ENCODE peak calls at places on chromosome 9, in nine cellular contexts. O is CD4-positive, alpha-beta T cell; K is activated T-helper 1 cell treated with Interleukin-2 at 50 U/mL for 16 hours; M is HCT116; D is suprapubic skin; Q is adipocyte; T is iPS DF 6.9; R is hippocampal formation; S is left lung. P is an unnamed sample.

GRCh38 chr9:125747765-125748510 is 765 bp downstream of the PBX3 start:
- DNase-seq in O (peak), K (peak), M (no peak), D (peak), Q (peak), T (no peak), R (peak), S (peak), P (peak)

GRCh38 chr9:116658265-116658664 is 28.8 kb upstream of the TRIM32 start:
- DNase-seq in O (no peak), K (no peak), M (no peak), D (no peak), Q (no peak), T (no peak), R (no peak), S (no peak), P (no peak)

GRCh38 chr9:94031380-94031779 is 52.9 kb upstream of the PTPDC1 start:
- DNase-seq in O (no peak), K (no peak), M (no peak), D (no peak), Q (peak), T (no peak), R (no peak), S (no peak), P (no peak)

GRCh38 chr9:116899337-116900006 is 212.4 kb downstream of the TRIM32 start:
- DNase-seq in O (no peak), K (no peak), M (no peak), D (no peak), Q (no peak), T (no peak), R (no peak), S (no peak), P (no peak)

GRCh38 chr9:4615251-4615650 is 46.8 kb upstream of the PLPP6 start:
- DNase-seq in O (no peak), K (no peak), M (no peak), D (no peak), Q (peak), T (no peak), R (no peak), S (no peak), P (no peak)

GRCh38 chr9:121826711-121827110 is 175.3 kb downstream of the DAB2IP start:
- DNase-seq in O (no peak), K (no peak), M (no peak), D (no peak), Q (no peak), T (no peak), R (no peak), S (no peak), P (no peak)

GRCh38 chr9:32350682-32351081 is 33.8 kb upstream of the ACO1 start:
- DNase-seq in O (no peak), K (no peak), M (peak), D (no peak), Q (peak), T (no peak), R (no peak), S (no peak), P (no peak)

GRCh38 chr9:92292338-92293074 is 991 bp downstream of the IARS1 start:
- DNase-seq in O (no peak), K (no peak), M (no peak), D (no peak), Q (peak), T (no peak), R (no peak), S (no peak), P (no peak)

GRCh38 chr9:17536027-17536426 is 42.8 kb upstream of the SH3GL2 start:
- DNase-seq in O (no peak), K (no peak), M (no peak), D (no peak), Q (no peak), T (no peak), R (no peak), S (no peak), P (no peak)

GRCh38 chr9:113928269-113928668 is 52.2 kb downstream of the ZNF618 start:
- DNase-seq in O (no peak), K (no peak), M (no peak), D (no peak), Q (no peak), T (no peak), R (no peak), S (no peak), P (no peak)

GRCh38 chr9:70472268-70473249 is 58.1 kb upstream of the KLF9 start:
- DNase-seq in O (no peak), K (no peak), M (no peak), D (no peak), Q (no peak), T (no peak), R (no peak), S (no peak), P (no peak)

GRCh38 chr9:16154570-16155078 is 601.8 kb downstream of the CCDC171 start:
- DNase-seq in O (no peak), K (no peak), M (no peak), D (no peak), Q (no peak), T (peak), R (no peak), S (no peak), P (no peak)

GRCh38 chr9:91303741-91304140 is 58.0 kb downstream of the AUH start:
- DNase-seq in O (no peak), K (no peak), M (no peak), D (no peak), Q (no peak), T (no peak), R (no peak), S (no peak), P (no peak)

GRCh38 chr9:72828281-72828731 is 124.5 kb downstream of the ALDH1A1 start:
- DNase-seq in O (no peak), K (no peak), M (no peak), D (no peak), Q (peak), T (no peak), R (no peak), S (no peak), P (no peak)

GRCh38 chr9:130208600-130209347 is 36.6 kb downstream of the NCS1 start:
- DNase-seq in O (no peak), K (no peak), M (no peak), D (no peak), Q (no peak), T (no peak), R (no peak), S (no peak), P (no peak)

GRCh38 chr9:114633452-114634089 is 22.5 kb downstream of the TMEM268 start:
- DNase-seq in O (no peak), K (no peak), M (no peak), D (no peak), Q (no peak), T (no peak), R (no peak), S (no peak), P (no peak)

GRCh38 chr9:18457498-18457897 is 16.5 kb upstream of the ADAMTSL1 start:
- DNase-seq in O (no peak), K (no peak), M (no peak), D (no peak), Q (no peak), T (no peak), R (no peak), S (no peak), P (no peak)

GRCh38 chr9:89419978-89420394 is 77.9 kb downstream of the SEMA4D start:
- DNase-seq in O (no peak), K (no peak), M (no peak), D (no peak), Q (no peak), T (no peak), R (no peak), S (no peak), P (no peak)

GRCh38 chr9:36400332-36401178 is 486 bp upstream of the RNF38 start:
- DNase-seq in O (peak), K (peak), M (peak), D (peak), Q (peak), T (peak), R (peak), S (peak), P (peak)

GRCh38 chr9:72211047-72211446 is 61.8 kb downstream of the GDA start:
- DNase-seq in O (no peak), K (no peak), M (no peak), D (no peak), Q (no peak), T (no peak), R (no peak), S (no peak), P (no peak)

GRCh38 chr9:124105266-124105665 is 93.7 kb downstream of the LHX2 start:
- DNase-seq in O (no peak), K (no peak), M (no peak), D (no peak), Q (no peak), T (no peak), R (no peak), S (no peak), P (no peak)

GRCh38 chr9:126275386-126276001 is 51.1 kb upstream of the MVB12B start:
- DNase-seq in O (no peak), K (no peak), M (no peak), D (no peak), Q (no peak), T (no peak), R (peak), S (no peak), P (no peak)

GRCh38 chr9:88534456-88535225 is at the start of gene NXNL2:
- DNase-seq in O (peak), K (peak), M (peak), D (peak), Q (peak), T (peak), R (peak), S (peak), P (no peak)

GRCh38 chr9:83466877-83467276 is 71.3 kb downstream of the FRMD3 start:
- DNase-seq in O (no peak), K (no peak), M (no peak), D (no peak), Q (peak), T (no peak), R (no peak), S (no peak), P (no peak)

GRCh38 chr9:97744710-97745708 is 47.9 kb upstream of the XPA start:
- DNase-seq in O (no peak), K (no peak), M (no peak), D (no peak), Q (no peak), T (no peak), R (no peak), S (no peak), P (no peak)

GRCh38 chr9:4980046-4980727 is 4.9 kb upstream of the JAK2 start:
- DNase-seq in O (no peak), K (no peak), M (no peak), D (no peak), Q (peak), T (no peak), R (no peak), S (no peak), P (no peak)

GRCh38 chr9:15606667-15607472 is 54.0 kb downstream of the CCDC171 start:
- DNase-seq in O (no peak), K (no peak), M (peak), D (no peak), Q (peak), T (no peak), R (no peak), S (no peak), P (peak)

GRCh38 chr9:122050167-122050566 is 42.9 kb downstream of the TTLL11 start:
- DNase-seq in O (no peak), K (no peak), M (no peak), D (no peak), Q (no peak), T (no peak), R (no peak), S (no peak), P (no peak)

GRCh38 chr9:22617156-22617555 is 170.5 kb downstream of the DMRTA1 start:
- DNase-seq in O (no peak), K (no peak), M (no peak), D (no peak), Q (peak), T (no peak), R (no peak), S (no peak), P (no peak)

GRCh38 chr9:17134396-17134842 is 421 bp upstream of the CNTLN start:
- DNase-seq in O (no peak), K (no peak), M (no peak), D (no peak), Q (peak), T (no peak), R (no peak), S (no peak), P (no peak)

GRCh38 chr9:129630967-129631672 is 5.2 kb downstream of the NTMT1 start:
- DNase-seq in O (no peak), K (no peak), M (no peak), D (no peak), Q (no peak), T (no peak), R (peak), S (no peak), P (no peak)

GRCh38 chr9:69308217-69308931 is 16.6 kb upstream of the ENTREP1 start:
- DNase-seq in O (no peak), K (no peak), M (no peak), D (no peak), Q (no peak), T (no peak), R (no peak), S (no peak), P (no peak)

GRCh38 chr9:76787677-76788076 is 23.4 kb downstream of the PCA3 start:
- DNase-seq in O (no peak), K (no peak), M (no peak), D (no peak), Q (no peak), T (no peak), R (no peak), S (no peak), P (no peak)

GRCh38 chr9:84397151-84397728 is 56.7 kb upstream of the SLC28A3 start:
- DNase-seq in O (peak), K (peak), M (peak), D (peak), Q (peak), T (peak), R (peak), S (peak), P (peak)

GRCh38 chr9:97934321-97935115 is 3.5 kb downstream of the HEMGN start:
- DNase-seq in O (no peak), K (no peak), M (no peak), D (no peak), Q (no peak), T (no peak), R (peak), S (no peak), P (no peak)